ENCODE peak calls at places on chromosome 6, in seven cellular contexts. F is GM12878, L is fibroblast of lung, Z is hepatocyte, D is neural progenitor cell, O is endothelial cell of umbilical vein, S is GM23338. E is an unnamed sample.

GRCh38 chr6:110037726-110038295 is 59.7 kb downstream of the GPR6 start:
- DNase-seq in F (no peak), L (no peak), Z (no peak), D (no peak), O (no peak), S (no peak), E (no peak)

GRCh38 chr6:62272118-62272517 is 13.9 kb downstream of the KHDRBS2 start:
- DNase-seq in F (no peak), L (no peak), Z (no peak), D (no peak), O (no peak), S (no peak), E (no peak)

GRCh38 chr6:168184701-168185100 is 105.7 kb upstream of the FRMD1 start:
- DNase-seq in F (no peak), L (no peak), Z (no peak), D (no peak), O (no peak), S (no peak), E (no peak)

GRCh38 chr6:92827104-92827503 is 592.3 kb downstream of the EPHA7 start:
- DNase-seq in F (peak), L (no peak), Z (no peak), D (no peak), O (no peak), S (no peak), E (no peak)

GRCh38 chr6:45327956-45328522 is at the start of gene RUNX2:
- DNase-seq in F (no peak), L (peak), Z (peak), D (no peak), O (no peak), S (peak), E (peak)

GRCh38 chr6:129110687-129111343 is 227.9 kb downstream of the LAMA2 start:
- DNase-seq in F (no peak), L (no peak), Z (no peak), D (no peak), O (no peak), S (no peak), E (no peak)

GRCh38 chr6:81105998-81106397 is 646.5 kb downstream of the TENT5A start:
- DNase-seq in F (no peak), L (no peak), Z (no peak), D (no peak), O (no peak), S (no peak), E (peak)

GRCh38 chr6:136338486-136338885 is 48.8 kb upstream of the BCLAF1 start:
- DNase-seq in F (no peak), L (no peak), Z (no peak), D (no peak), O (peak), S (peak), E (no peak)

GRCh38 chr6:89986650-89987074 is 92.4 kb downstream of the GJA10 start:
- DNase-seq in F (no peak), L (peak), Z (no peak), D (peak), O (no peak), S (no peak), E (peak)

GRCh38 chr6:158816329-158816728 is 2.8 kb downstream of the EZR start:
- DNase-seq in F (no peak), L (peak), Z (no peak), D (peak), O (no peak), S (no peak), E (no peak)

GRCh38 chr6:117555262-117555849 is 47.0 kb downstream of the GOPC start:
- DNase-seq in F (no peak), L (no peak), Z (no peak), D (no peak), O (no peak), S (no peak), E (no peak)

GRCh38 chr6:14317616-14318015 is 200.0 kb downstream of the CD83 start:
- DNase-seq in F (no peak), L (no peak), Z (no peak), D (no peak), O (no peak), S (no peak), E (no peak)

GRCh38 chr6:34574647-34575293 is 18.6 kb upstream of the SPDEF start:
- DNase-seq in F (no peak), L (no peak), Z (no peak), D (no peak), O (no peak), S (no peak), E (no peak)

GRCh38 chr6:21354805-21355238 is 238.7 kb upstream of the SOX4 start:
- DNase-seq in F (peak), L (no peak), Z (peak), D (no peak), O (no peak), S (no peak), E (no peak)

GRCh38 chr6:1765160-1765900 is 155.6 kb downstream of the FOXC1 start:
- DNase-seq in F (no peak), L (no peak), Z (no peak), D (no peak), O (peak), S (no peak), E (no peak)

GRCh38 chr6:15691250-15691869 is 28.5 kb upstream of the DTNBP1 start:
- DNase-seq in F (peak), L (peak), Z (peak), D (peak), O (peak), S (peak), E (peak)

GRCh38 chr6:14123331-14124105 is 5.9 kb downstream of the CD83 start:
- DNase-seq in F (no peak), L (peak), Z (no peak), D (no peak), O (no peak), S (no peak), E (no peak)

GRCh38 chr6:12482386-12482785 is 192.2 kb downstream of the EDN1 start:
- DNase-seq in F (no peak), L (no peak), Z (peak), D (peak), O (peak), S (peak), E (no peak)

GRCh38 chr6:86122086-86122485 is 479.4 kb upstream of the SYNCRIP start:
- DNase-seq in F (no peak), L (no peak), Z (no peak), D (no peak), O (no peak), S (no peak), E (no peak)

GRCh38 chr6:158669145-158670035 is 19.5 kb downstream of the SYTL3 start:
- DNase-seq in F (no peak), L (peak), Z (no peak), D (no peak), O (no peak), S (no peak), E (no peak)

GRCh38 chr6:89140347-89141159 is 5.3 kb upstream of the PM20D2 start:
- DNase-seq in F (no peak), L (no peak), Z (peak), D (no peak), O (no peak), S (no peak), E (no peak)

GRCh38 chr6:150641398-150642139 is 41.9 kb downstream of the PLEKHG1 start:
- DNase-seq in F (no peak), L (peak), Z (no peak), D (no peak), O (peak), S (no peak), E (peak)

GRCh38 chr6:168619560-168620314 is 178.8 kb downstream of the SMOC2 start:
- DNase-seq in F (no peak), L (no peak), Z (no peak), D (no peak), O (no peak), S (no peak), E (peak)

GRCh38 chr6:109420751-109421150 is 19.7 kb downstream of the PPIL6 start:
- DNase-seq in F (no peak), L (no peak), Z (no peak), D (no peak), O (no peak), S (no peak), E (no peak)

GRCh38 chr6:41222513-41222912 is 5.6 kb upstream of the TREML4 start:
- DNase-seq in F (no peak), L (no peak), Z (no peak), D (no peak), O (no peak), S (no peak), E (no peak)

GRCh38 chr6:104862456-104862855 is 2.7 kb upstream of the HACE1 start:
- DNase-seq in F (no peak), L (peak), Z (no peak), D (no peak), O (no peak), S (no peak), E (no peak)

GRCh38 chr6:72952808-72953630 is 272.3 kb downstream of the KHDC1L start:
- DNase-seq in F (no peak), L (peak), Z (no peak), D (no peak), O (peak), S (no peak), E (peak)

GRCh38 chr6:161631676-161632194 is 357.9 kb upstream of the AGPAT4 start:
- DNase-seq in F (no peak), L (peak), Z (no peak), D (no peak), O (peak), S (no peak), E (peak)

GRCh38 chr6:77015350-77015749 is 447.9 kb downstream of the HTR1B start:
- DNase-seq in F (no peak), L (peak), Z (peak), D (no peak), O (peak), S (no peak), E (no peak)

GRCh38 chr6:115120394-115120793 is 777.6 kb upstream of the HS3ST5 start:
- DNase-seq in F (no peak), L (no peak), Z (no peak), D (no peak), O (no peak), S (no peak), E (no peak)

GRCh38 chr6:107827541-107827940 is 3.4 kb upstream of the SCML4 start:
- DNase-seq in F (no peak), L (no peak), Z (no peak), D (no peak), O (no peak), S (peak), E (no peak)

DNA sequence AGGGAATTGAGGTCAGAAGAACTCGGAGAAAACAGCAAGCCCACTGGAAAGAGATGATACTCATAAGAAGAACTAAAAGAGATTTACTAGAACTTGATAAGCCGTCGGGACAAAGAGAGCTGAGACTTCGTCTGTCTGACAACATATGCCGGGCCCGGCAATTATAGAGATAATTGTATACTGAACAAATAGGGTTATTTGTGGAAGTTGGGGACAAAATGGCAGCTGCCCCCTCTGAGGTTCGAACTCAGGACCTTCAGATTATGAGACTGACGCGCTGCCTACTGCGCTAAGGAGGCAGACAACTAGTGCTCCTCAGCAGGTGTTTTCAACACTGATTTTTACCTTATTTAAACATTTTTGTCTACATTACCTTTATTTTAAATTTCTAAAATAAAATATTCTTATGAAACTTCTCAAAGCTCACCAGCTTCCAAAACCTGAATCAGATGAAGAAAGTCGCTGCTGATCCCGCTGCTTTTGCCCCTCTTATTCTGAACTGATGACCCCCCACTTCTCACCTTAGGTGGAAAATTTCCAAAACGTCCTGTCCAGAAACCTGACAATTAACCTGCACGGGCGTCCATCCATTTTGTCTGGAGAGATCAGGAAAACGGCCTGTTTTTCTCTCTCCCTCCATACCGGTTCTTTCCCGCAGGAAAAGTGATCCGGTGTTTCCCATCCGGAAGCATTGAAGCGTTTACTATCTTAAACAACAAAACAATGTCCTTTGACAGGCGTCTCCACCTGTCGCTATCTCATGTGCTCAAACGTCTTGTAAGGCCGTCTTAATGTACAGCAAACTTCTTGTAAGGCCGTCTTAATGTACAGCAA is 29.5 kb upstream of the TRIM27 start:
- DNase-seq in F (peak), L (peak), Z (peak), D (peak), O (peak), S (peak), E (peak)
- H3K4me3 ChIP-seq in F (peak), L (peak), Z (peak), D (peak), O (peak), S (peak), E (peak)

GRCh38 chr6:68635412-68635705 is 277 bp downstream of the ADGRB3 start:
- DNase-seq in F (no peak), L (no peak), Z (no peak), D (no peak), O (no peak), S (no peak), E (no peak)
- TF ChIP-seq EZH2 in F (no peak), L (no peak), Z (no peak), D (no peak), O (no peak), S (peak), E (no peak)

GRCh38 chr6:75286955-75287354 is 2.4 kb upstream of the TMEM30A start:
- DNase-seq in F (no peak), L (no peak), Z (no peak), D (no peak), O (no peak), S (no peak), E (no peak)
- H3K4me3 ChIP-seq in F (peak), L (no peak), Z (no peak), D (no peak), O (no peak), S (no peak), E (no peak)

DNA sequence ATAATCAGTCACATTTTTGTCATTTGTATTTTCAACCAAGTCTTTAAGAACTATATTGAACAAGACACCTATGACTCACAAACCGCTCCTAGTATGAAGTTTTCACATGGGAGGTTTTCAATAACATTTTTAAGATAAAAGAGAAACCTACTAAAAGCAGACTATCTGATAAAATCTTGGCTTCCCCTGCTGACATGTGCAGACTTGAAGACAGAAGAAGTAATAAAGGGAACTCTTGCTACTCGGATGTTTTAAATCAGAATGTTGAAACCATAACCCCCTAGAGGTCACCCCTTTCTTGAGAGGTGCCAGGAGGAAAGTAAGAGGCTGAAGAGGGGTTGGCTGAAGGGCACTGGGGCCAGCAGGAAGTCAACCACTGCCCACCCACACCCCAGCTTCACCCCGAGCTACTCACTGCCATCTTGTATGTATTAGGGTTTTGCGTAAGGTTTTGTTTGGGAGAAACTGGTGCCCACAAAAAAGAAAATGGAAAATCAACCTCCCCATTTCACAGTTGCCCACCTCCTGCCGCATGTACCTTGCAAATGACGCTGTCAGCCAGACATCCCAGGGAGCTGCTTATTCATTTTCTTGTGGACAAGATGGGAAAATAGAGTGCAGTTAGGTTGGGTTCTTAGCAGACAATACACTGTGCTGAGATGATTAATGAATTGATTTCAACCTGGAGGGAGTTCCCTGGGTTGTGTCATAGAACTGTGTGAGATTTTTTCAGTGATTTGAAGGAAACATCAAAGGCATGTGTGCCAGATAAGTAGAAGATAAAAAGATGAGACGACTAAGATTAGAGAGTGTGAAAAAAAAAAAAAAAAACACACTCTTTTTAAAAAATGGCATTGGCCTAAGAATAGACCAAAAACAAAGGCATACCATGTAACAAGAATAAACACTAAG is 83.2 kb upstream of the TAB2 start:
- DNase-seq in F (no peak), L (peak), Z (no peak), D (no peak), O (peak), S (no peak), E (no peak)
- TF ChIP-seq EZH2 in F (no peak), L (no peak), Z (no peak), D (no peak), O (no peak), S (no peak), E (no peak)